ENCODE peak calls at places on chromosomes 7 and 10, in ten cellular contexts. H is GM23248, N is choroid plexus epithelial cell, I is adipocyte, G is HCT116, B is fibroblast of pulmonary artery, V is A549, L is AG04450, F is PC-3, A is BJ. T is an unnamed sample.

GRCh38 chr10:91579351-91579985 is 53.4 kb downstream of the PPP1R3C start:
- DNase-seq in H (peak; percentile 87), N (no peak), I (peak; percentile 93), G (no peak), B (no peak), V (no peak), L (no peak), F (no peak), A (no peak), T (peak; percentile 65)

GRCh38 chr7:45451636-45452035 is 122.5 kb upstream of the ADCY1 start:
- DNase-seq in H (peak; percentile 25), N (peak; percentile 17), I (no peak), G (no peak), B (no peak), V (no peak), L (no peak), F (peak; percentile 63), A (no peak), T (no peak)

GRCh38 chr7:21642422-21642821 is 99.6 kb downstream of the DNAH11 start:
- DNase-seq in H (no peak), N (no peak), I (no peak), G (no peak), B (peak; percentile 45), V (no peak), L (no peak), F (no peak), A (no peak), T (no peak)

GRCh38 chr10:44881639-44882038 is 29.5 kb upstream of the TMEM72 start:
- DNase-seq in H (no peak), N (no peak), I (no peak), G (no peak), B (no peak), V (no peak), L (no peak), F (no peak), A (no peak), T (no peak)

GRCh38 chr7:54841772-54842707 is 83.0 kb upstream of the SEC61G start:
- DNase-seq in H (peak; percentile 39), N (peak; percentile 67), I (peak; percentile 66), G (peak; percentile 33), B (peak; percentile 64), V (peak; percentile 54), L (peak; percentile 72), F (peak; percentile 60), A (peak; percentile 52), T (peak; percentile 60)

GRCh38 chr7:138726288-138726687 is 25.1 kb upstream of the SVOPL start:
- DNase-seq in H (no peak), N (no peak), I (no peak), G (no peak), B (no peak), V (no peak), L (no peak), F (peak; percentile 16), A (no peak), T (no peak)

GRCh38 chr10:50281967-50282522 is 30.7 kb upstream of the ASAH2 start:
- DNase-seq in H (no peak), N (no peak), I (no peak), G (no peak), B (no peak), V (no peak), L (no peak), F (no peak), A (no peak), T (no peak)

GRCh38 chr7:33300742-33301141 is 171.4 kb downstream of the BBS9 start:
- DNase-seq in H (no peak), N (no peak), I (no peak), G (no peak), B (no peak), V (no peak), L (no peak), F (no peak), A (no peak), T (no peak)

GRCh38 chr10:78991187-78991586 is 77.6 kb upstream of the ZMIZ1 start:
- DNase-seq in H (peak; percentile 72), N (no peak), I (no peak), G (no peak), B (no peak), V (no peak), L (no peak), F (peak; percentile 100), A (no peak), T (peak; percentile 48)

GRCh38 chr7:17849504-17849903 is 90.8 kb downstream of the SNX13 start:
- DNase-seq in H (peak; percentile 40), N (peak; percentile 76), I (peak; percentile 45), G (no peak), B (peak; percentile 68), V (no peak), L (peak; percentile 18), F (no peak), A (no peak), T (peak; percentile 26)

GRCh38 chr10:15254808-15255655 is 86.5 kb upstream of the NMT2 start:
- DNase-seq in H (no peak), N (no peak), I (no peak), G (no peak), B (no peak), V (no peak), L (no peak), F (no peak), A (no peak), T (no peak)

GRCh38 chr7:151390594-151391357 is 19.1 kb downstream of the WDR86 start:
- DNase-seq in H (no peak), N (no peak), I (no peak), G (no peak), B (no peak), V (no peak), L (no peak), F (no peak), A (no peak), T (no peak)

GRCh38 chr10:52965938-52966401 is 193.4 kb upstream of the MBL2 start:
- DNase-seq in H (no peak), N (no peak), I (no peak), G (no peak), B (no peak), V (no peak), L (no peak), F (no peak), A (no peak), T (no peak)

GRCh38 chr7:139976838-139977656 is 85.7 kb downstream of the PARP12 start:
- DNase-seq in H (no peak), N (no peak), I (no peak), G (no peak), B (no peak), V (no peak), L (no peak), F (no peak), A (no peak), T (no peak)
- H3K4me3 ChIP-seq in H (no peak overlapping the region), N (no peak overlapping the region), I (no peak overlapping the region), G (no peak overlapping the region), B (no peak overlapping the region), V (no peak overlapping the region), L (no peak overlapping the region), F (no peak overlapping the region), A (no peak overlapping the region), T (no peak overlapping the region)

GRCh38 chr10:70319183-70319582 is 35.4 kb upstream of the NPFFR1 start:
- DNase-seq in H (no peak), N (no peak), I (no peak), G (no peak), B (no peak), V (no peak), L (no peak), F (no peak), A (no peak), T (no peak)

GRCh38 chr10:70320751-70321150 is 36.9 kb upstream of the NPFFR1 start:
- DNase-seq in H (peak; percentile 72), N (no peak), I (peak; percentile 32), G (no peak), B (peak; percentile 8), V (no peak), L (no peak), F (no peak), A (no peak), T (peak; percentile 58)

GRCh38 chr10:70317943-70318318 is 34.1 kb upstream of the NPFFR1 start:
- DNase-seq in H (no peak), N (no peak), I (no peak), G (no peak), B (no peak), V (no peak), L (no peak), F (no peak), A (no peak), T (no peak)

GRCh38 chr10:70321233-70321632 is 37.4 kb upstream of the NPFFR1 start:
- DNase-seq in H (no peak), N (no peak), I (no peak), G (no peak), B (no peak), V (no peak), L (no peak), F (no peak), A (no peak), T (no peak)

GRCh38 chr10:70319824-70320223 is 36.0 kb upstream of the NPFFR1 start:
- DNase-seq in H (no peak), N (no peak), I (no peak), G (no peak), B (no peak), V (no peak), L (no peak), F (no peak), A (no peak), T (no peak)
- H3K4me3 ChIP-seq in H (no peak overlapping the region), N (no peak overlapping the region), I (no peak overlapping the region), G (no peak overlapping the region), B (no peak overlapping the region), V (no peak overlapping the region), L (no peak overlapping the region), F (no peak overlapping the region), A (no peak overlapping the region), T (no peak overlapping the region)

DNA sequence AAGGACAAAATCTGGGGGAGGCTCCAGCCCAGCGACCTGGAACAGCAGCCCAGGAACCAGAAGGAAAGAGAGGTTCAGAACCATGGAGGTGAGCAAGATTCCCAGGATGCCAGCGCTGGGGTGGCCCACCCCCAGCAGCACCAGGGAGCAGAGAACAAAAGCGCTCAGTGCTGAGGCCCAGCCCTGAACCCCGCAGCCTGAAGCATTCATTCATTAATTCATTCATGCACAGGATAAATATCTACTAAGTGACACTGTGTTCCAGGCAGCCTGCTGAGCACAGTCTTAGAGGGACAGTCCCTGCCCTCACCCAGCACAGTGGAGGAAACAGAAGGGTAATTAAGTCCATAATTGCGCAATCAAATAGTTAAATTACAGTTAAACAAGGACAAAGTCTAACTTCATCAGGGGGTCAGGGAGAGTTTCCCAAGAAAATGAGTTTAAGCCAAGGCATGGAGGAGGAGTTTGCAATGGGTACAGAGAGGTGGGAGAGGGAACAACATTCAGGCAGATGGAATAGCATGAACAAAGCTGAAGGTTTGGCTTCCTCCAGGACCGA is 202.3 kb downstream of the GRID1 start:
- DNase-seq in H (no peak), N (no peak), I (no peak), G (no peak), B (no peak), V (no peak), L (no peak), F (no peak), A (no peak), T (no peak)
- H3K4me3 ChIP-seq in H (no peak overlapping the region), N (no peak overlapping the region), I (no peak overlapping the region), G (no peak overlapping the region), B (no peak overlapping the region), V (no peak overlapping the region), L (no peak overlapping the region), F (no peak overlapping the region), A (no peak overlapping the region), T (no peak overlapping the region)

DNA sequence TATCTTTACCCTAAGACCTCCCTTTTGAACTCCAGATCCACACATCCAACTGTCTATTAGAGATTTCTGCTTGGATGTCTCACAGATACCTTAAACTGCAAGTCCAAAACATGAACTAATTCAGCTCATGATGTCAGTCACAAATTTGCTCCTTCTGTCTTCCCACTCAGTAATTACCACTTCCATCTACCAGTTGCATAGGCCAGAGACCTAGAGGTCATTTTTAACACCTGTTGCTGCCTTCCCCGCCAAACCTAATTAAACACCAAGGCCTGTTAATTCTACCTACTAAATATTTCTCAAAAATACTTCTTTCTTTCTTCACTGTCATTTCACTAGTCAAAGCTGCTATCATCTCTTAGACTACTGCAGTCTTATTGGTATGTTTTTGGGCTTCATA is 8.2 kb downstream of the SLK start:
- DNase-seq in H (no peak), N (no peak), I (no peak), G (no peak), B (no peak), V (no peak), L (no peak), F (no peak), A (no peak), T (no peak)
- H3K4me3 ChIP-seq in H (no peak overlapping the region), N (no peak overlapping the region), I (no peak overlapping the region), G (no peak overlapping the region), B (no peak overlapping the region), V (no peak overlapping the region), L (no peak overlapping the region), F (no peak overlapping the region), A (no peak overlapping the region), T (no peak overlapping the region)